ENCODE peak calls at places on chromosomes 13 and 19, in ten cellular contexts. W, R, Z, S, P, J, O, A, D and L are unnamed samples.

GRCh38 chr19:32876919-32877285 is 7.3 kb upstream of the SLC7A9 start:
- DNase-seq in W (no peak), R (no peak), Z (no peak), S (no peak), P (no peak), J (peak), O (no peak), A (peak), D (no peak), L (no peak)

GRCh38 chr19:50975766-50976165 is 6.4 kb upstream of the KLK6 start:
- DNase-seq in W (no peak), R (no peak), Z (peak), S (no peak), P (no peak), J (no peak), O (no peak), A (no peak), D (no peak), L (no peak)

GRCh38 chr13:32846556-32846955 is 169.7 kb upstream of the KL start:
- DNase-seq in W (no peak), R (no peak), Z (no peak), S (no peak), P (no peak), J (no peak), O (no peak), A (no peak), D (no peak), L (no peak)

GRCh38 chr13:35995136-35995535 is 136.0 kb downstream of the DCLK1 start:
- DNase-seq in W (no peak), R (no peak), Z (no peak), S (no peak), P (no peak), J (no peak), O (no peak), A (no peak), D (no peak), L (no peak)

GRCh38 chr19:17469092-17469370 is 1.3 kb upstream of the SLC27A1 start:
- DNase-seq in W (no peak), R (no peak), Z (no peak), S (no peak), P (no peak), J (peak), O (no peak), A (no peak), D (no peak), L (no peak)

GRCh38 chr13:105073041-105073440 is 1462.4 kb downstream of the EFNB2 start:
- DNase-seq in W (no peak), R (no peak), Z (no peak), S (no peak), P (no peak), J (no peak), O (no peak), A (no peak), D (no peak), L (no peak)

GRCh38 chr19:49786432-49786831 is 19.6 kb downstream of the AP2A1 start:
- DNase-seq in W (no peak), R (no peak), Z (peak), S (peak), P (no peak), J (peak), O (no peak), A (no peak), D (no peak), L (no peak)

GRCh38 chr19:27792576-27793127 is 1420.3 kb downstream of the UQCRFS1 start:
- DNase-seq in W (peak), R (no peak), Z (no peak), S (no peak), P (no peak), J (no peak), O (no peak), A (no peak), D (no peak), L (no peak)

GRCh38 chr19:30249911-30250310 is 122.3 kb upstream of the ZNF536 start:
- DNase-seq in W (no peak), R (no peak), Z (no peak), S (no peak), P (no peak), J (no peak), O (no peak), A (peak), D (no peak), L (no peak)

GRCh38 chr13:45623516-45624090 is 8.1 kb upstream of the ERICH6B start:
- DNase-seq in W (peak), R (no peak), Z (peak), S (no peak), P (no peak), J (peak), O (no peak), A (no peak), D (peak), L (no peak)

GRCh38 chr13:79989251-79989661 is 351.7 kb downstream of the SPRY2 start:
- DNase-seq in W (no peak), R (no peak), Z (no peak), S (no peak), P (no peak), J (peak), O (no peak), A (no peak), D (no peak), L (no peak)

GRCh38 chr13:57630661-57631606 is 610 bp upstream of the PCDH17 start:
- DNase-seq in W (peak), R (no peak), Z (no peak), S (no peak), P (no peak), J (no peak), O (no peak), A (no peak), D (no peak), L (no peak)

GRCh38 chr19:38023661-38024574 is 116.9 kb downstream of the SIPA1L3 start:
- DNase-seq in W (no peak), R (no peak), Z (no peak), S (no peak), P (no peak), J (no peak), O (no peak), A (no peak), D (no peak), L (no peak)

GRCh38 chr19:43662487-43662886 is 7.5 kb downstream of the PLAUR start:
- DNase-seq in W (no peak), R (no peak), Z (no peak), S (no peak), P (no peak), J (no peak), O (no peak), A (no peak), D (peak), L (no peak)

GRCh38 chr19:52343548-52343947 is 7.5 kb downstream of the ZNF610 start:
- DNase-seq in W (peak), R (peak), Z (no peak), S (peak), P (peak), J (peak), O (peak), A (no peak), D (peak), L (peak)

GRCh38 chr19:41928221-41928683 is at the start of gene ERFL:
- DNase-seq in W (no peak), R (no peak), Z (no peak), S (no peak), P (no peak), J (no peak), O (no peak), A (no peak), D (no peak), L (no peak)
- TF ChIP-seq CTCF in W (no peak), R (no peak), Z (peak), S (no peak), P (no peak), J (no peak), O (no peak), A (no peak), D (no peak), L (no peak)

GRCh38 chr19:58577581-58578429 is 4.7 kb upstream of the MZF1 start:
- DNase-seq in W (no peak), R (no peak), Z (no peak), S (peak), P (peak), J (no peak), O (peak), A (peak), D (no peak), L (no peak)

GRCh38 chr19:58573658-58574164 is 576 bp upstream of the MZF1 start:
- DNase-seq in W (no peak), R (no peak), Z (no peak), S (no peak), P (no peak), J (no peak), O (no peak), A (no peak), D (no peak), L (peak)

GRCh38 chr19:58578430-58578925 is 5.3 kb upstream of the MZF1 start:
- DNase-seq in W (no peak), R (no peak), Z (no peak), S (no peak), P (no peak), J (no peak), O (peak), A (no peak), D (no peak), L (no peak)

GRCh38 chr19:58572818-58573657 is at the start of gene MZF1:
- DNase-seq in W (peak), R (peak), Z (peak), S (peak), P (peak), J (peak), O (peak), A (peak), D (peak), L (peak)

GRCh38 chr19:58575183-58576041 is 2.3 kb upstream of the MZF1 start:
- DNase-seq in W (peak), R (peak), Z (peak), S (peak), P (peak), J (peak), O (peak), A (peak), D (peak), L (peak)
- TF ChIP-seq POLR2A in W (peak), R (peak), Z (peak), S (peak), P (peak), J (peak), O (peak), A (no peak), D (peak), L (peak)

GRCh38 chr19:57406516-57407123 is 4.3 kb upstream of the ZNF17 start:
- DNase-seq in W (peak), R (no peak), Z (no peak), S (peak), P (no peak), J (peak), O (no peak), A (no peak), D (peak), L (peak)
- TF ChIP-seq CTCF in W (peak), R (peak), Z (peak), S (no peak), P (no peak), J (peak), O (no peak), A (no peak), D (peak), L (peak)

GRCh38 chr13:100173203-100173602 is 84.3 kb downstream of the PCCA start:
- DNase-seq in W (no peak), R (no peak), Z (no peak), S (no peak), P (no peak), J (no peak), O (no peak), A (no peak), D (no peak), L (no peak)

GRCh38 chr13:100176781-100177389 is 88.0 kb downstream of the PCCA start:
- DNase-seq in W (peak), R (no peak), Z (no peak), S (no peak), P (no peak), J (peak), O (no peak), A (no peak), D (no peak), L (no peak)

GRCh38 chr13:100175803-100176182 is 86.9 kb downstream of the PCCA start:
- DNase-seq in W (no peak), R (no peak), Z (no peak), S (no peak), P (no peak), J (no peak), O (no peak), A (no peak), D (no peak), L (no peak)

DNA sequence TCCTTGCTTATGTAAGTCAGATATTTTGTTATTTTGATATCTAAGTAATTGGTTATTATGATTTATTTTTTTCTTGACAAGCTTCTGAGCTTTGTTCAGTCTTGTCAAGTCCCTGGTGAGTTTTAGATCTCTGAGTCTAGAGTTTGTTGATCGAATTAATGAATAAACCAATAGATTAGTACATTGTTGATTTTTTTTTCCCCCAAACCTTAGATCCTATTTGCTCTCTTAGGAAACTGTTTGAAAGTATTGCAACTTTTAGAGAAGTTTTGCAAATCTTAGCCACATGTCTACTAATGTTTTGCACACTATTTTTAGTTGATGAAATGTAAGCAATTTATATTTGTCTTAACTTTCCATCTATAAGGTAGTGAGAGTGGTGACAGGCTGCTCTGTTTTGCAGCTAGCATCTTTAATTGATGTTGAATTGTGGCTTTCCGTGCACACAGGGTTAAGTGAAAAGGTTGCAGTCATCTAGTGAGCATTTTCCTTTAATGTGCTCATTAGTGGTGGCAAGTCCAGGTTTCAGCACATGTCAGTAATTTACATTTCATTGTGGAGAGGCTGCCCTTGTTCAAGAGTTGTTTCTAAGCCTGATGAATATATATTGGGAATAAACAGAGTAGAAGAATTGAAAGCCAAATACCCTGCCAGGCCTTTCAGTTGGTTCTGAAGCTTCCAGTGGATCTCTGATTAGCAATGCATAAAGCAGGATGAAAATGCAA is 86.3 kb downstream of the PCCA start:
- DNase-seq in W (no peak), R (no peak), Z (no peak), S (no peak), P (no peak), J (no peak), O (no peak), A (no peak), D (no peak), L (no peak)
- TF ChIP-seq POLR2A in W (no peak), R (no peak), Z (no peak), S (no peak), P (no peak), J (no peak), O (no peak), A (no peak), D (no peak), L (no peak)

DNA sequence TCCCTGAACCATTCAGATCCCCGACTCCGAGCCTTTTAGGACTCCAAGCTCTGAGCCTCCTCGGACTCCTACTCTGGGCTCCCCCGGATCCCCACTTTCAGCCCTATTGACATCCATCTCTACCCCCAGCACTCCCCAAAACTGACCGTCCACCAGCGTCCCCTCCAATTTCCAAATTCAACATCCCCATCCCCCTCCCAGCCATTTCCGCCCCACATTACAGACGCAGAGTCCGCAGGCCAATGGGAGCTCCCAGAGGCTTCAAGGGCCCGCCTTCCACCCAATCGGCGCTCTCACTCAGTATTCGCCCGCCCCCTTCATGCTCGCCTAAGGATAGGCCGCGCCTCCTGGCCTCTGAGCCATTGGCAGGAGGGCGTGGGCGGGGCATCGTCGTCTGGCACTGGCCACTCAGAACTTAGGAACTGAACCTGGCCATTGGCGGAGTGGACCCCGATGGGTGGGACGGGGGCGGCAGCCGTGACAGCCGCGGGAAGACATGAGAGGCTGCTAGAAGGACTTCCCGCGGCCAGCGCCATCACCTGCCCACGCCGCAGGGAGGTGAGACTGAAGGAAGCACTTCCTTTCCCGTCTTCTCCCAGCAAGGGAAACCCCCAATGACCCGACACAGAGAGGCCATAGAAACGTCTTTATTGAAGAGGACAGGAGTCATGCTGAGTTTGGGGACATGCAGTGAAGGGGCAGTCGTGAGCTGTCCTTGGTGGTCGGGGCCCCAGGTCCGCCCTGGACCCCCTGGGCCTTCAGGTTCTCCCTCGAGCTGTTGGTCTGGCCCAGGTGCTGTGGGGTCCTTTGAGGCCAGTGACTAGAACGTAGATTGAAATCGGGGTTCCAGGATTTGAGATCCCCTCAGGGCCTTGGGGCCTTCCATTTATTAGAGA is at the start of gene ALKBH6:
- DNase-seq in W (peak), R (peak), Z (peak), S (peak), P (peak), J (peak), O (peak), A (peak), D (peak), L (peak)
- TF ChIP-seq CTCF in W (no peak), R (no peak), Z (no peak), S (peak), P (no peak), J (no peak), O (no peak), A (no peak), D (peak), L (no peak)

GRCh38 chr13:39847336-39847735 is 191.9 kb downstream of the COG6 start:
- DNase-seq in W (no peak), R (no peak), Z (no peak), S (no peak), P (no peak), J (no peak), O (no peak), A (no peak), D (no peak), L (no peak)
- TF ChIP-seq POLR2A in W (no peak), R (no peak), Z (no peak), S (no peak), P (no peak), J (no peak), O (no peak), A (no peak), D (no peak), L (no peak)

DNA sequence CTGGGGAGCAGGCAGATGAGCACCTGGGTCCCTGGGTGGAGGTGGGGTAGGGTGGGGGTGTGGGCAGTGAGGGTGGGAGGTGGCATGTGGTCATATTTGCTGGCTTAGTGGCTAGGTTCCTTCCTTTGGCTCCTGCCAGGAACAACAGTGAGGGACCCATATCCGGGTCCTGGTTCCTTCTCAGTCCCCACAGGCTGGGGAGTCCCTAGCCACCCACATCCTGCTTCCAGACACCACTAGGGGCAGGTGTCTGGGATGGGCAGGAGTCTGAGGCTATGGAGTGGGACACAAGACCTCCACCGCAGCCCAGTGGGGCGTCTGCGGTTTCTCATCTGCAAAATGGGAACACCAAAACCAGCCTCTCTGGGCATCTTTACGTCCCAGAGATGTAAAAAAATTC is 828 bp upstream of the FCGBP start:
- DNase-seq in W (no peak), R (no peak), Z (no peak), S (no peak), P (peak), J (no peak), O (no peak), A (no peak), D (no peak), L (no peak)
- TF ChIP-seq CTCF in W (no peak), R (no peak), Z (no peak), S (no peak), P (no peak), J (no peak), O (no peak), A (no peak), D (no peak), L (no peak)

GRCh38 chr19:2038284-2039081 is 12.6 kb downstream of the MKNK2 start:
- DNase-seq in W (no peak), R (no peak), Z (no peak), S (no peak), P (peak), J (no peak), O (peak), A (no peak), D (no peak), L (no peak)
- TF ChIP-seq POLR2A in W (no peak), R (no peak), Z (no peak), S (no peak), P (no peak), J (no peak), O (no peak), A (no peak), D (no peak), L (no peak)